ENCODE peak calls at places on chromosomes 5 and 9, in nine cellular contexts. H, V, W, L, N, S, D, R and J are unnamed samples.

GRCh38 chr5:167802755-167803431 is 488.6 kb upstream of the WWC1 start:
- DNase-seq in D (no peak), W (no peak), S (no peak), H (no peak), R (no peak), N (no peak), L (no peak), V (no peak), J (no peak)

GRCh38 chr5:37208883-37209808 is 40.0 kb downstream of the CPLANE1 start:
- DNase-seq in N (no peak), L (no peak), H (peak; percentile 85), R (peak; percentile 17), S (no peak), V (no peak), D (no peak), W (no peak), J (no peak)

GRCh38 chr9:130263601-130264413 is 1.8 kb upstream of the HMCN2 start:
- DNase-seq in L (no peak), S (peak; percentile 77), D (peak; percentile 75), W (no peak), H (peak; percentile 18), V (no peak), R (peak; percentile 36), N (no peak), J (no peak)

GRCh38 chr9:83154087-83154736 is 91.3 kb upstream of the RASEF start:
- DNase-seq in D (no peak), R (peak; percentile 45), L (peak; percentile 1), N (peak; percentile 70), W (no peak), V (no peak), S (peak; percentile 69), H (no peak), J (no peak)

GRCh38 chr5:102681403-102681983 is 73.6 kb upstream of the PAM start:
- DNase-seq in H (peak; percentile 94), W (peak; percentile 72), R (peak; percentile 78), L (peak; percentile 25), S (peak; percentile 90), N (peak; percentile 82), D (peak; percentile 49), V (peak; percentile 63), J (no peak)

GRCh38 chr9:123562844-123563346 is 206.9 kb downstream of the CRB2 start:
- DNase-seq in H (no peak), V (no peak), N (no peak), L (peak; percentile 23), W (no peak), D (no peak), R (peak; percentile 75), S (no peak), J (peak; percentile 54)

GRCh38 chr5:157708866-157709265 is 22.4 kb upstream of the THG1L start:
- DNase-seq in W (no peak), L (no peak), N (no peak), D (no peak), V (no peak), R (peak; percentile 56), S (no peak), H (no peak), J (no peak)

GRCh38 chr5:18497089-18497488 is 862.8 kb downstream of the TAF11L14 start:
- DNase-seq in H (no peak), V (no peak), L (no peak), N (no peak), D (no peak), R (peak; percentile 5), S (no peak), W (no peak), J (no peak)

GRCh38 chr5:78537821-78538220 is 110.8 kb downstream of the LHFPL2 start:
- DNase-seq in L (peak; percentile 33), N (peak; percentile 65), S (peak; percentile 28), R (peak; percentile 64), H (peak; percentile 84), D (peak; percentile 45), V (no peak), W (no peak), J (no peak)

GRCh38 chr5:55033568-55033967 is 9.5 kb downstream of the GZMK start:
- DNase-seq in V (no peak), S (no peak), R (peak; percentile 49), D (no peak), L (no peak), H (no peak), W (no peak), N (no peak), J (no peak)

GRCh38 chr9:129458663-129459549 is 162.0 kb downstream of the C9orf50 start:
- DNase-seq in V (no peak), N (peak; percentile 60), L (no peak), S (no peak), D (no peak), W (peak; percentile 52), R (no peak), H (peak; percentile 92), J (no peak)

GRCh38 chr9:121944741-121945191 is 148.3 kb downstream of the TTLL11 start:
- DNase-seq in W (no peak), H (no peak), L (no peak), S (no peak), N (no peak), V (no peak), D (no peak), R (peak; percentile 89), J (peak; percentile 10)

GRCh38 chr9:72983056-72983455 is 30.2 kb upstream of the ALDH1A1 start:
- DNase-seq in H (no peak), W (no peak), V (no peak), R (no peak), D (no peak), L (no peak), S (no peak), N (peak; percentile 15), J (no peak)

GRCh38 chr5:132677682-132678400 is 4.1 kb downstream of the IL4 start:
- DNase-seq in S (no peak), L (no peak), N (no peak), H (no peak), W (no peak), D (no peak), R (no peak), V (no peak), J (no peak)

GRCh38 chr5:53071738-53072137 is 37.8 kb downstream of the MOCS2 start:
- DNase-seq in D (no peak), H (no peak), W (no peak), V (no peak), R (peak; percentile 62), L (no peak), N (no peak), S (no peak), J (peak; percentile 74)

GRCh38 chr5:142906863-142907671 is 136.9 kb downstream of the ARHGAP26 start:
- DNase-seq in N (no peak), W (no peak), L (no peak), H (no peak), S (no peak), V (no peak), D (no peak), R (no peak), J (no peak)

GRCh38 chr9:4955836-4956235 is 29.2 kb upstream of the JAK2 start:
- DNase-seq in D (no peak), L (no peak), S (no peak), W (no peak), V (no peak), R (peak; percentile 56), H (no peak), N (no peak), J (no peak)

GRCh38 chr9:89177401-89178161 is 1.0 kb downstream of the SHC3 start:
- DNase-seq in V (no peak), L (no peak), R (peak; percentile 30), S (peak; percentile 46), D (no peak), H (peak; percentile 87), N (no peak), W (no peak), J (no peak)

GRCh38 chr5:52190737-52191136 is 597.0 kb upstream of the ITGA1 start:
- DNase-seq in S (no peak), V (no peak), R (no peak), L (no peak), H (no peak), D (no peak), N (no peak), W (no peak), J (no peak)

GRCh38 chr9:98081477-98082219 is 25.1 kb downstream of the NANS start:
- DNase-seq in L (no peak), V (no peak), W (peak; percentile 57), R (peak; percentile 75), H (peak; percentile 65), N (peak; percentile 37), S (no peak), D (no peak), J (no peak)

GRCh38 chr5:94288937-94289336 is 329.5 kb downstream of the KIAA0825 start:
- DNase-seq in S (no peak), V (no peak), D (no peak), L (no peak), H (no peak), W (no peak), R (peak; percentile 14), N (no peak), J (no peak)

GRCh38 chr9:105842023-105842644 is 147.8 kb downstream of the TMEM38B start:
- DNase-seq in L (peak; percentile 13), S (peak; percentile 23), D (peak; percentile 20), V (no peak), N (peak; percentile 61), H (no peak), R (peak; percentile 59), W (peak; percentile 23), J (peak; percentile 0)

GRCh38 chr9:113622600-113623400 is 159.3 kb downstream of the RGS3 start:
- DNase-seq in N (peak; percentile 85), V (peak; percentile 67), S (no peak), L (peak; percentile 55), D (no peak), W (no peak), H (no peak), R (peak; percentile 98), J (no peak)

GRCh38 chr9:18463991-18464390 is 10.0 kb upstream of the ADAMTSL1 start:
- DNase-seq in L (no peak), N (no peak), D (no peak), W (no peak), V (no peak), S (no peak), R (peak; percentile 90), H (no peak), J (no peak)

GRCh38 chr9:35658894-35659220 is 765 bp downstream of the CCDC107 start:
- DNase-seq in N (peak; percentile 37), R (peak; percentile 81), W (peak; percentile 43), L (no peak), D (no peak), S (no peak), H (peak; percentile 88), V (no peak), J (no peak)

GRCh38 chr5:10566556-10567068 is 2.7 kb downstream of the ANKRD33B start:
- DNase-seq in D (no peak), N (no peak), W (no peak), H (no peak), V (no peak), S (no peak), L (no peak), R (no peak), J (no peak)

GRCh38 chr5:30607301-30607700 is 586.2 kb upstream of the CDH6 start:
- DNase-seq in V (no peak), L (no peak), R (no peak), N (no peak), W (no peak), H (no peak), S (no peak), D (no peak), J (no peak)

GRCh38 chr9:9750719-9751118 is 862.1 kb downstream of the PTPRD start:
- DNase-seq in L (no peak), S (no peak), H (no peak), V (no peak), D (no peak), W (no peak), R (no peak), N (no peak), J (no peak)

GRCh38 chr9:10434412-10434811 is 178.4 kb downstream of the PTPRD start:
- DNase-seq in V (no peak), S (no peak), N (no peak), H (no peak), R (no peak), W (no peak), L (no peak), D (no peak), J (no peak)